ENCODE peak calls at places on chromosomes 13 and 19, in eight cellular contexts. One of them, this sample, is unnamed.

GRCh38 chr13:44271031-44271433 is 102.6 kb upstream of the SERP2 start:
- DNase-seq in tibial artery: no peak
- DNase-seq in GM23338: no peak
- DNase-seq in transverse colon: no peak
- DNase-seq in AG04450: peak
- DNase-seq in hepatocyte: peak
- DNase-seq in H1: no peak
- DNase-seq in SK-N-SH: no peak
- DNase-seq in this sample: no peak

GRCh38 chr13:58080806-58081205 is 449.3 kb downstream of the PCDH17 start:
- DNase-seq in AG04450: no peak
- DNase-seq in tibial artery: no peak
- DNase-seq in GM23338: peak
- DNase-seq in transverse colon: no peak
- DNase-seq in hepatocyte: no peak
- DNase-seq in SK-N-SH: no peak
- DNase-seq in H1: no peak
- DNase-seq in this sample: peak

GRCh38 chr13:71149498-71150363 is 717.3 kb downstream of the DACH1 start:
- DNase-seq in SK-N-SH: no peak
- DNase-seq in H1: no peak
- DNase-seq in transverse colon: no peak
- DNase-seq in AG04450: no peak
- DNase-seq in GM23338: no peak
- DNase-seq in hepatocyte: no peak
- DNase-seq in tibial artery: no peak
- DNase-seq in this sample: no peak

GRCh38 chr19:38319421-38320258 is at the start of gene KCNK6:
- DNase-seq in hepatocyte: peak
- DNase-seq in GM23338: peak
- DNase-seq in tibial artery: peak
- DNase-seq in AG04450: no peak
- DNase-seq in transverse colon: peak
- DNase-seq in H1: peak
- DNase-seq in SK-N-SH: peak
- DNase-seq in this sample: no peak

GRCh38 chr13:44425041-44425814 is 51.6 kb downstream of the SERP2 start:
- DNase-seq in SK-N-SH: peak
- DNase-seq in AG04450: no peak
- DNase-seq in hepatocyte: no peak
- DNase-seq in tibial artery: no peak
- DNase-seq in H1: no peak
- DNase-seq in GM23338: no peak
- DNase-seq in transverse colon: no peak
- DNase-seq in this sample: no peak

GRCh38 chr19:2053601-2054389 is 2.8 kb upstream of the MKNK2 start:
- DNase-seq in SK-N-SH: no peak
- DNase-seq in H1: no peak
- DNase-seq in tibial artery: peak
- DNase-seq in hepatocyte: peak
- DNase-seq in transverse colon: peak
- DNase-seq in GM23338: no peak
- DNase-seq in AG04450: no peak
- DNase-seq in this sample: no peak

GRCh38 chr19:1680976-1681375 is 28.6 kb upstream of the TCF3 start:
- DNase-seq in GM23338: no peak
- DNase-seq in AG04450: no peak
- DNase-seq in SK-N-SH: peak
- DNase-seq in hepatocyte: no peak
- DNase-seq in H1: no peak
- DNase-seq in transverse colon: no peak
- DNase-seq in tibial artery: no peak
- DNase-seq in this sample: no peak

GRCh38 chr19:50465986-50466771 is 10.1 kb upstream of the EMC10 start:
- DNase-seq in tibial artery: no peak
- DNase-seq in SK-N-SH: peak
- DNase-seq in H1: peak
- DNase-seq in hepatocyte: peak
- DNase-seq in AG04450: no peak
- DNase-seq in GM23338: peak
- DNase-seq in transverse colon: peak
- DNase-seq in this sample: no peak

GRCh38 chr13:43472344-43472743 is 314.4 kb downstream of the ENOX1 start:
- DNase-seq in GM23338: no peak
- DNase-seq in SK-N-SH: no peak
- DNase-seq in tibial artery: no peak
- DNase-seq in hepatocyte: no peak
- DNase-seq in transverse colon: no peak
- DNase-seq in AG04450: no peak
- DNase-seq in H1: no peak
- DNase-seq in this sample: no peak

GRCh38 chr19:48121909-48122371 is 11.3 kb upstream of the PLA2G4C start:
- DNase-seq in transverse colon: no peak
- DNase-seq in H1: no peak
- DNase-seq in GM23338: no peak
- DNase-seq in hepatocyte: no peak
- DNase-seq in SK-N-SH: no peak
- DNase-seq in AG04450: no peak
- DNase-seq in tibial artery: no peak
- DNase-seq in this sample: peak

GRCh38 chr19:15776991-15777787 is 10.3 kb upstream of the OR10H5 start:
- DNase-seq in SK-N-SH: no peak
- DNase-seq in AG04450: no peak
- DNase-seq in H1: no peak
- DNase-seq in transverse colon: no peak
- DNase-seq in hepatocyte: no peak
- DNase-seq in tibial artery: no peak
- DNase-seq in GM23338: no peak
- DNase-seq in this sample: no peak

GRCh38 chr13:110593430-110594130 is 21.8 kb upstream of the NAXD start:
- DNase-seq in tibial artery: no peak
- DNase-seq in AG04450: no peak
- DNase-seq in H1: no peak
- DNase-seq in transverse colon: no peak
- DNase-seq in GM23338: peak
- DNase-seq in hepatocyte: peak
- DNase-seq in SK-N-SH: peak
- DNase-seq in this sample: peak

GRCh38 chr13:109745702-109746101 is 40.7 kb downstream of the IRS2 start:
- DNase-seq in hepatocyte: no peak
- DNase-seq in GM23338: no peak
- DNase-seq in SK-N-SH: no peak
- DNase-seq in AG04450: no peak
- DNase-seq in tibial artery: no peak
- DNase-seq in H1: no peak
- DNase-seq in transverse colon: no peak
- DNase-seq in this sample: no peak

DNA sequence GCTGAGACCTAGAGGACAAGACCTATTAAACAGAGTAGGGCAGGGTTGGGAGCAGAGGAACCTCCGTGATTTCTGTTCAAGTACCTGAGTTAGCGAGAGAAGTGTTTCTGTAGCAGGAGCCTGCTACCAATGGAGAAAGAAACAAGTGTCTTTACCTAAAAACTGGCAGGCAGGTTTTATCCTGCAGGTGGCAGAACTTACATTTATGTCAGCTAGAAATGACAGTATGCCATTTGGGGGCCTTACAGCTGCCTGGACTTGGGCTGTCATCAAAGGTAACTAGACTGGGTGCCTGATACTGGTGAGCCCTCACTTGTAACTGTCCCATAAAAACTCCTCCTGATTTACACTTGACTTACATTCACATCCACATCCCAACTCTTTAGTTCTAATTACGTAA is 185.3 kb upstream of the MIR17HG start:
- DNase-seq in hepatocyte: no peak
- DNase-seq in tibial artery: no peak
- DNase-seq in AG04450: no peak
- DNase-seq in H1: no peak
- DNase-seq in transverse colon: no peak
- DNase-seq in SK-N-SH: no peak
- DNase-seq in GM23338: peak
- DNase-seq in this sample: peak
- TF ChIP-seq CTCF in hepatocyte: peak
- TF ChIP-seq CTCF in tibial artery: no peak
- TF ChIP-seq CTCF in AG04450: no peak
- TF ChIP-seq CTCF in H1: no peak
- TF ChIP-seq CTCF in transverse colon: no peak
- TF ChIP-seq CTCF in SK-N-SH: no peak
- TF ChIP-seq CTCF in GM23338: peak
- TF ChIP-seq CTCF in this sample: peak

GRCh38 chr13:35766663-35767062 is 290.2 kb upstream of the MAB21L1 start:
- DNase-seq in SK-N-SH: no peak
- DNase-seq in GM23338: no peak
- DNase-seq in hepatocyte: no peak
- DNase-seq in tibial artery: no peak
- DNase-seq in AG04450: no peak
- DNase-seq in transverse colon: no peak
- DNase-seq in H1: no peak
- DNase-seq in this sample: no peak

GRCh38 chr13:35769812-35770211 is 293.3 kb upstream of the MAB21L1 start:
- DNase-seq in transverse colon: no peak
- DNase-seq in hepatocyte: no peak
- DNase-seq in GM23338: no peak
- DNase-seq in AG04450: no peak
- DNase-seq in SK-N-SH: no peak
- DNase-seq in H1: no peak
- DNase-seq in tibial artery: no peak
- DNase-seq in this sample: no peak

GRCh38 chr13:35767256-35767981 is 290.9 kb upstream of the MAB21L1 start:
- DNase-seq in GM23338: no peak
- DNase-seq in hepatocyte: no peak
- DNase-seq in SK-N-SH: no peak
- DNase-seq in tibial artery: no peak
- DNase-seq in transverse colon: no peak
- DNase-seq in AG04450: no peak
- DNase-seq in H1: no peak
- DNase-seq in this sample: no peak

GRCh38 chr13:35768551-35768950 is 292.1 kb upstream of the MAB21L1 start:
- DNase-seq in tibial artery: no peak
- DNase-seq in transverse colon: no peak
- DNase-seq in GM23338: no peak
- DNase-seq in SK-N-SH: no peak
- DNase-seq in H1: no peak
- DNase-seq in AG04450: no peak
- DNase-seq in hepatocyte: no peak
- DNase-seq in this sample: no peak

DNA sequence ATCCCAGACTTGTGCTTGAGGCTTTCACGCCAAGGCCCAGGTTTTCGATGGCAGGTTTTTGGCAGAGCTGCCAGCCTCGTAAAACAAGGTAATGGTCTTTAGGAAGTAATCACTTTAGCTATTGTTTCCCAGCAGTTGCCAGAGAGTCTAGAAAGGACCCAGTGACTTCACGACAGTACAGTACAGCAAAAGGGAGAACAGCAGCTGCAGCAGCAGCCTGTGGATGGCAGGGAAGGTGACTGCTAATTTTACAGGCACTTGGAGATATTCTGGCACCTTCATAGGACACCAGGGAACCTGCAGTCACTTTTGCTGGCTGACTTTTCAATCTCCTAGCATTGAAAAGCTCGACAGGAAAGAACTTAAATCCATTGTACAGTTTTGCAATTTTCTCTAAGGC is 291.6 kb upstream of the MAB21L1 start:
- DNase-seq in H1: no peak
- DNase-seq in SK-N-SH: no peak
- DNase-seq in AG04450: no peak
- DNase-seq in hepatocyte: no peak
- DNase-seq in tibial artery: no peak
- DNase-seq in GM23338: no peak
- DNase-seq in transverse colon: no peak
- DNase-seq in this sample: no peak
- H3K27ac ChIP-seq in H1: no peak
- H3K27ac ChIP-seq in SK-N-SH: no peak
- H3K27ac ChIP-seq in AG04450: no peak
- H3K27ac ChIP-seq in hepatocyte: no peak
- H3K27ac ChIP-seq in tibial artery: no peak
- H3K27ac ChIP-seq in GM23338: no peak
- H3K27ac ChIP-seq in transverse colon: no peak
- H3K27ac ChIP-seq in this sample: no peak

DNA sequence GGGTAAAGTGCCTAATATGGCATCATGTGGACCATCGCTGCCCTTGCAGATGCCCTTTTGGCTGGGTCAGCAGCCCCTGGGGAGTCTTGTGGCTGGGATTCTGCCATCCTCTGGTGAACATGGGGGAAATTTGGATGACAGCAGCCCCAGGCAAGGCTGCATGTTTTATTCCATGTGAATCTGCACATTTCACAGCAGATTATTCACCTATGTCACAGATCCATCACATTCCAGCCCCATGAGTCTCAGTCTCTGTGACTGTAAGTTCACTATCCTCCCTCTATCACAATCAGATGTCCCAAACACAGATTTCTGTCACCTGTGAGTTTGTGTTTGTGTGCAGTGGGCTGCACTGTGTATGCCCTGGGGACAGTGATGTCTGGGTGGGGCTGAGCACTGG is 36.8 kb upstream of the PSG9 start:
- DNase-seq in SK-N-SH: no peak
- DNase-seq in tibial artery: no peak
- DNase-seq in GM23338: no peak
- DNase-seq in transverse colon: no peak
- DNase-seq in H1: no peak
- DNase-seq in hepatocyte: no peak
- DNase-seq in AG04450: no peak
- DNase-seq in this sample: no peak
- TF ChIP-seq CTCF in SK-N-SH: no peak
- TF ChIP-seq CTCF in tibial artery: no peak
- TF ChIP-seq CTCF in GM23338: no peak
- TF ChIP-seq CTCF in transverse colon: peak
- TF ChIP-seq CTCF in H1: no peak
- TF ChIP-seq CTCF in hepatocyte: no peak
- TF ChIP-seq CTCF in AG04450: no peak
- TF ChIP-seq CTCF in this sample: no peak

GRCh38 chr13:105058517-105058916 is 1476.9 kb downstream of the EFNB2 start:
- DNase-seq in tibial artery: no peak
- DNase-seq in SK-N-SH: no peak
- DNase-seq in GM23338: no peak
- DNase-seq in hepatocyte: no peak
- DNase-seq in H1: no peak
- DNase-seq in AG04450: no peak
- DNase-seq in transverse colon: no peak
- DNase-seq in this sample: no peak

GRCh38 chr13:105069106-105069505 is 1466.4 kb downstream of the EFNB2 start:
- DNase-seq in AG04450: no peak
- DNase-seq in hepatocyte: no peak
- DNase-seq in transverse colon: no peak
- DNase-seq in SK-N-SH: no peak
- DNase-seq in tibial artery: no peak
- DNase-seq in GM23338: no peak
- DNase-seq in H1: no peak
- DNase-seq in this sample: no peak

GRCh38 chr13:105059786-105060185 is 1475.7 kb downstream of the EFNB2 start:
- DNase-seq in transverse colon: no peak
- DNase-seq in tibial artery: no peak
- DNase-seq in SK-N-SH: no peak
- DNase-seq in H1: no peak
- DNase-seq in GM23338: no peak
- DNase-seq in hepatocyte: no peak
- DNase-seq in AG04450: no peak
- DNase-seq in this sample: no peak

DNA sequence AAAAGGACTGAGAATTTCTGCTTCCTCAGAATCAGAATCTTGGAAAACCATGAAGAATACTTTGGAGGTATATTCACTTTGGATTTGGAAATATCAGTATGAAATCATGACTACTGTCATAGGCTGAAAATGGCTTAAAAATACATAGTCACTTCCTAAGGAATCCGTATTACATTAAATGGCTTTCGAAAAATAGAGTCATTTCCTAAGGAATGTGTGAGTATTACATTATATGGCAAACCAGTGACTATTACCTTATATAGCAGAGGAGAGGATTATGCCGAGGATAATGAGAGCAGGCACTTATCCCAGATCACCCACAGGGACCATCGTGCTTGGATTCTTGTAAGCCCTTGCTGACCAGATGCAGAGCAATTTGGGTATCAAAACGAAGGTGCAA is 1471.8 kb downstream of the EFNB2 start:
- DNase-seq in hepatocyte: no peak
- DNase-seq in tibial artery: no peak
- DNase-seq in transverse colon: no peak
- DNase-seq in GM23338: no peak
- DNase-seq in AG04450: no peak
- DNase-seq in H1: no peak
- DNase-seq in SK-N-SH: no peak
- DNase-seq in this sample: no peak
- H3K27ac ChIP-seq in hepatocyte: no peak
- H3K27ac ChIP-seq in tibial artery: no peak
- H3K27ac ChIP-seq in transverse colon: no peak
- H3K27ac ChIP-seq in GM23338: no peak
- H3K27ac ChIP-seq in AG04450: no peak
- H3K27ac ChIP-seq in H1: no peak
- H3K27ac ChIP-seq in SK-N-SH: no peak
- H3K27ac ChIP-seq in this sample: no peak

This sample was measured in A673.